ENCODE peak calls at places on chromosome 9, in five cellular contexts. L, N, J, O and B are unnamed samples. For H3K4me1, the result is how much of the 10 kb centered on the place peaks cover.

GRCh38 chr9:78097541-78097940 is 65.9 kb upstream of the GNAQ start:
- DNase-seq in O (no peak), N (no peak), J (no peak), L (no peak), B (no peak)

GRCh38 chr9:4932681-4933080 is 52.4 kb upstream of the JAK2 start:
- DNase-seq in O (peak), L (no peak), N (no peak), J (no peak), B (no peak)

GRCh38 chr9:111287127-111287526 is 42.9 kb downstream of the OR2K2 start:
- DNase-seq in L (no peak), N (no peak), J (no peak), O (peak), B (peak)

GRCh38 chr9:89372230-89372816 is 54.0 kb downstream of the SECISBP2 start:
- DNase-seq in O (peak), J (no peak), L (no peak), N (no peak), B (peak)

GRCh38 chr9:351916-352315 is 137.3 kb downstream of the DOCK8 start:
- DNase-seq in O (no peak), J (no peak), L (no peak), N (no peak), B (no peak)

GRCh38 chr9:128275198-128276007 is at the start of gene GOLGA2:
- DNase-seq in L (peak), N (peak), O (no peak), J (no peak), B (peak)

GRCh38 chr9:97593960-97594359 is 39.2 kb downstream of the TSTD2 start:
- DNase-seq in N (no peak), J (no peak), O (no peak), L (no peak), B (no peak)

GRCh38 chr9:101270325-101270701 is 114.5 kb downstream of the BAAT start:
- DNase-seq in L (no peak), N (no peak), O (no peak), J (no peak), B (no peak)

GRCh38 chr9:89410709-89411111 is 87.2 kb downstream of the SEMA4D start:
- DNase-seq in J (no peak), N (no peak), O (peak), L (no peak), B (no peak)

GRCh38 chr9:1726993-1727759 is 288.0 kb upstream of the SMARCA2 start:
- DNase-seq in L (no peak), O (no peak), N (no peak), J (no peak), B (peak)

GRCh38 chr9:84670801-84671153 is 1.2 kb downstream of the NTRK2 start:
- DNase-seq in O (no peak), L (no peak), J (no peak), N (no peak), B (no peak)

GRCh38 chr9:114561771-114562170 is 25.8 kb upstream of the ATP6V1G1 start:
- DNase-seq in L (no peak), O (no peak), J (no peak), N (no peak), B (no peak)

GRCh38 chr9:34797367-34797766 is 87.4 kb upstream of the CCL21 start:
- DNase-seq in L (no peak), O (no peak), N (no peak), J (no peak), B (no peak)

GRCh38 chr9:133160742-133161541 is 2.8 kb downstream of the GBGT1 start:
- DNase-seq in J (peak), N (peak), O (peak), L (peak), B (peak)

GRCh38 chr9:109249615-109250014 is 71.2 kb downstream of the EPB41L4B start:
- DNase-seq in O (no peak), N (no peak), J (no peak), L (no peak), B (no peak)

GRCh38 chr9:133256686-133257091 is 18.3 kb downstream of the ABO start:
- DNase-seq in O (no peak), N (peak), L (no peak), J (no peak), B (no peak)

GRCh38 chr9:129396365-129396708 is 218.3 kb upstream of the IER5L start:
- DNase-seq in N (no peak), J (no peak), L (no peak), O (no peak), B (no peak)

GRCh38 chr9:134602547-134603362 is 38.8 kb upstream of the COL5A1 start:
- DNase-seq in L (peak), O (peak), J (peak), N (peak), B (peak)

GRCh38 chr9:78031271-78031825 is at the start of gene GNAQ:
- DNase-seq in J (peak), N (peak), O (peak), L (peak), B (no peak)

GRCh38 chr9:69339620-69340019 is 14.6 kb downstream of the ENTREP1 start:
- DNase-seq in N (no peak), J (no peak), O (no peak), L (no peak), B (no peak)

GRCh38 chr9:103364753-103365152 is 369.6 kb downstream of the CYLC2 start:
- DNase-seq in J (no peak), N (no peak), O (peak), L (no peak), B (no peak)

GRCh38 chr9:135898634-135899407 is 8.5 kb downstream of the CAMSAP1 start:
- DNase-seq in N (no peak), J (no peak), O (peak), L (no peak), B (no peak)

GRCh38 chr9:96674914-96675538 is 19.9 kb upstream of the PRXL2C start:
- DNase-seq in L (no peak), N (no peak), O (peak), J (no peak), B (no peak)

GRCh38 chr9:6567140-6567591 is 78.4 kb downstream of the GLDC start:
- DNase-seq in O (peak), J (no peak), N (no peak), L (peak), B (no peak)

GRCh38 chr9:18689166-18689565 is 215.2 kb downstream of the ADAMTSL1 start:
- DNase-seq in N (no peak), L (no peak), O (no peak), J (no peak), B (no peak)

GRCh38 chr9:133849076-133849670 is 111.0 kb upstream of the SARDH start:
- DNase-seq in J (no peak), N (no peak), L (no peak), O (no peak), B (no peak)

GRCh38 chr9:128374221-128374675 is 3.1 kb downstream of the URM1 start:
- DNase-seq in J (no peak), L (no peak), N (no peak), O (no peak), B (no peak)

GRCh38 chr9:20508242-20508641 is 114.1 kb downstream of the MLLT3 start:
- DNase-seq in O (no peak), J (no peak), N (no peak), L (no peak), B (no peak)

GRCh38 chr9:112242147-112242804 is 67.2 kb upstream of the SUSD1 start:
- DNase-seq in L (no peak), O (peak), N (no peak), J (no peak), B (no peak)

GRCh38 chr9:80951675-80952074 is 737.7 kb downstream of the TLE1 start:
- DNase-seq in O (no peak), N (no peak), L (no peak), J (no peak), B (no peak)

GRCh38 chr9:11204521-11204920 is 591.7 kb upstream of the PTPRD start:
- DNase-seq in O (peak), N (no peak), J (no peak), L (no peak), B (peak)

GRCh38 chr9:38423939-38424843 is at the start of gene IGFBPL1:
- DNase-seq in L (peak), N (no peak), O (no peak), J (no peak), B (peak)

GRCh38 chr9:110996436-110997224 is 41.6 kb downstream of the LPAR1 start:
- DNase-seq in O (no peak), N (no peak), L (no peak), J (no peak), B (no peak)

GRCh38 chr9:134662143-134662876 is 20.7 kb downstream of the COL5A1 start:
- DNase-seq in N (peak), L (no peak), O (peak), J (peak), B (peak)

GRCh38 chr9:134328341-134328840 is 2.1 kb downstream of the RXRA start:
- DNase-seq in O (no peak), J (peak), L (no peak), N (peak), B (peak)

DNA sequence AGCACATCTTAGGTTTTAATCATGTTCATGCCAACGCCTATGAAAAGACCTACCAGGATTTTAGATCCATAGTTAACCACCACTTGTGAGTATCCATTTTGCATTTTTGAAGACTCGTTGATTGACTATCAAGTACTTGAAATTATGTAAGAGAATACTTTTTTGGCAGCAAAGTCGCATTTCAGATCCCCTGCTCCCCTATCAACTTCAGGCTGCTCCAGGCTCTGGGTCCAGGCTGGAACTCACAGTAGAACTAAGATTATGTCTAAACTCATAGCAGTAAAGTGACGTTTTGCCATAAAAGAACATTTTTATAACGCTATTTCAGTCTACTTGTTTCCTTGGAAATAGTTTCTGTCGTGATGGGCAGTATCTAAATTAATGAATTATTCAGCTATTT is 267.7 kb downstream of the FANCC start:
- DNase-seq in O (no peak), J (no peak), N (no peak), L (no peak), B (no peak)
- H3K4me1 ChIP-seq in O (under half), J (under half), N (under half), L (half or more), B (under half)

GRCh38 chr9:131625388-131625787 is 80.1 kb downstream of the PRRT1B start:
- DNase-seq in J (peak), N (no peak), O (no peak), L (no peak), B (no peak)
- H3K4me1 ChIP-seq in J (under half), N (under half), O (under half), L (under half), B (under half)

GRCh38 chr9:121718063-121718462 is 66.6 kb downstream of the DAB2IP start:
- DNase-seq in O (no peak), L (no peak), J (no peak), N (peak), B (no peak)
- H3K4me1 ChIP-seq in O (under half), L (under half), J (under half), N (under half), B (under half)

DNA sequence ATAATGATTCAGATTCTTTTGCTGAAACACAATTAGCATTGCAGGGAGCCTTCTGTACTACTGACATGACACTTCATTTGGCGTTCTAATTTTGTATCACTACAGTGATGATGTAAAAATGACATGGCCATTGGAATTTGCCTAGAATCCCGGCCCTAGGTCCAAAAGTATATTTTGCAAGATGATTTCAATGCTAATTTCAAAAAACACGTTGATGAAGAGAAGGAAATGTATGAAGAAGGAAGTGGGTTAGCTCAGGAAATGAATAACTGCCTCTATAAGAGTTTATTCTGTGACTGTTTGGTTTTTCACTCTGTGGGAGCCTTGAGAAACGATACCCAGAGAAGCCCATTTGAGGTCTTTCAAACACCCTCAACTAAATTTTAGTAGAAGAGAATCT is 59.3 kb downstream of the OSTF1 start:
- DNase-seq in J (no peak), N (no peak), L (no peak), O (no peak), B (no peak)
- H3K4me1 ChIP-seq in J (under half), N (under half), L (under half), O (under half), B (under half)

DNA sequence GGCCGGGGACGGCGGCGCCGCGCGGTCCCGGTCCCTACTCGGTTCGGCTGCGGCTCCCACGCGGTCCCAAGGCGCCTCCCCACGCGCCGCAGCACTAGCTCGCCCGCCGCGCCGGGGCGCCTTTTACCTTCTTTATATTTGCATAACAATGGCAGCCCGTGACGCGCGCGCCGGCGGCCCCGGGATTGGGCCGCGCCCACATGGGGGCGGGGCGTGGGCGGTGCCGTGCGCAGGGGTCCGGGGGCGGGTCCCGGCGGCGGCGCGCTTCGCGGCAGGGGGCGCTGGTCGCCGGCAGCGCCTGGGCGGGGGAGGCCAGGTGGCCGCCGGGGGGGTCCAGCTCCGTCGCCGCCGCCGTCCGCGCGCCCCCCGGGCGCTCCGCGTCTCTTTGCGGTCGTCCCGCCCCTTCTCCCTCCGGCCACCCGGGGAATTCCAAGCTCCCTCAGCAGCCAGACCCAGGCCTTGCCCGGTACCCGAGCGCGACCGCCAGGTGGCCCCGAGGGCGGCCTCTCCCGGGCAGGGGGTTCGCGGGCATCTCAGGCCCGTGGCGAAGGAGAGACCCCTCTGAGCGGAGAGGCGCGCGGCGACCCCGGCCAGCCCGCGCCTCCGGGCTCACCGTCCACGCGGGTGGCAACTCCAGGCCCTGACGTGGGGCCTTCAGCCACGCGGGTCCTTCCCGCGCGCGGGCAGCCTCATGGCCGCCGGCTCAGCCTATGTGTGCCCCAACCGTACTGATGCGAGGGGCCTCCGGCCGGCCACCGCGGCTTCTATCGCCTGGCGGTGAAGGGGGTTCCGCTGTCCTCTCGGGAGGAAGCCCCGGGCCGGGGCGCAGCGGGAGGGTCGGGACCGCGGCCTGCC is at the start of gene NRARP:
- DNase-seq in N (peak), L (peak), O (peak), J (peak), B (peak)
- H3K4me1 ChIP-seq in N (under half), L (under half), O (under half), J (under half), B (under half)

DNA sequence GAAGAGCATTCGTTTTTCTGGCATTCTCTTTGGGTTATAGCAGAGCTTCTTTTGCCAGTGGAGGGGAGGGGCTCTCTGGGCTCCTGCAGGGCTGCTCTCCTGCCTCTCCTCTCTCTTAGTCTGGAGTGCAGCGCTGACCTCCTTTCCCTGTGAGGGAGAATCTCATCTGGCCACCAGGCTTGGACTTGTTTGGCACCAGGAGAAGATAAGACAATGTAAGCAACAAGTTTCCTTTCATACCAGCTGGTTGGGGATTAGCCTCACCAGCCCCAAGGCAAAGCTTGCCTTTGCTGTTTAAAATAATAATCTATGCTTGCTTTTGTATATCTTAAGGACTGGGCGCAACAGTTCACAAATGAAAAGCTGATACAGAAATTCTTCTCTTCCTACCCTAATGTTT is 196.4 kb downstream of the TLE4 start:
- DNase-seq in O (no peak), N (no peak), J (no peak), L (no peak), B (peak)
- H3K4me1 ChIP-seq in O (under half), N (under half), J (under half), L (under half), B (under half)

GRCh38 chr9:126985870-126986498 is 71.4 kb downstream of the RALGPS1 start:
- DNase-seq in L (peak), O (peak), J (peak), N (no peak), B (no peak)
- H3K4me1 ChIP-seq in L (under half), O (under half), J (under half), N (under half), B (under half)

GRCh38 chr9:35930990-35931389 is 21.7 kb downstream of the SPAAR start:
- DNase-seq in L (no peak), J (no peak), O (no peak), N (no peak), B (no peak)
- H3K4me1 ChIP-seq in L (under half), J (under half), O (under half), N (under half), B (under half)